ENCODE peak calls at places on chromosomes 2 and 18, in five cellular contexts. F is PC-3, E is GM12878, A is colonic mucosa, G is mammary epithelial cell. L is an unnamed sample.

GRCh38 chr2:95305341-95306058 is 8.4 kb downstream of the KCNIP3 start:
- DNase-seq in F (peak; percentile 80), E (no peak), A (peak; percentile 50), G (no peak), L (no peak)

GRCh38 chr2:208320686-208321085 is 54.6 kb downstream of the PIKFYVE start:
- DNase-seq in F (no peak), E (peak; percentile 19), A (no peak), G (no peak), L (no peak)

GRCh38 chr2:1794821-1795220 is 50.5 kb upstream of the PXDN start:
- DNase-seq in F (no peak), E (no peak), A (no peak), G (no peak), L (no peak)

GRCh38 chr2:120809576-120810440 is 74.1 kb downstream of the GLI2 start:
- DNase-seq in F (no peak), E (no peak), A (no peak), G (no peak), L (no peak)

GRCh38 chr2:26757873-26758789 is 6.0 kb upstream of the SLC35F6 start:
- DNase-seq in F (peak; percentile 97), E (peak; percentile 73), A (peak; percentile 51), G (peak; percentile 98), L (peak; percentile 98)

GRCh38 chr2:230582851-230583283 is 129.8 kb upstream of the CAB39 start:
- DNase-seq in F (peak; percentile 73), E (peak; percentile 88), A (no peak), G (peak; percentile 56), L (peak; percentile 13)

GRCh38 chr2:152454391-152454790 is 119.4 kb downstream of the FMNL2 start:
- DNase-seq in F (no peak), E (no peak), A (no peak), G (no peak), L (no peak)

GRCh38 chr2:200042102-200042735 is 86.8 kb downstream of the MAIP1 start:
- DNase-seq in F (peak; percentile 58), E (no peak), A (no peak), G (peak; percentile 19), L (no peak)

GRCh38 chr18:53991805-53992204 is 232.7 kb downstream of the MBD2 start:
- DNase-seq in F (peak; percentile 22), E (no peak), A (no peak), G (peak; percentile 8), L (no peak)

GRCh38 chr2:23411752-23412431 is 26.9 kb downstream of the KLHL29 start:
- DNase-seq in F (peak; percentile 82), E (no peak), A (no peak), G (peak; percentile 90), L (peak; percentile 94)

GRCh38 chr2:102698369-102699111 is 63.3 kb upstream of the TMEM182 start:
- DNase-seq in F (peak; percentile 62), E (no peak), A (peak; percentile 54), G (peak; percentile 81), L (peak; percentile 64)

GRCh38 chr2:160917850-160918249 is 242.4 kb upstream of the TANK start:
- DNase-seq in F (no peak), E (no peak), A (no peak), G (no peak), L (no peak)

GRCh38 chr2:236748385-236748784 is 178.8 kb downstream of the ACKR3 start:
- DNase-seq in F (no peak), E (no peak), A (no peak), G (no peak), L (no peak)

GRCh38 chr2:68548396-68548795 is 81.0 kb downstream of the APLF start:
- DNase-seq in F (peak; percentile 54), E (no peak), A (no peak), G (peak; percentile 14), L (no peak)

GRCh38 chr18:40413160-40413559 is 1541.9 kb upstream of the PIK3C3 start:
- DNase-seq in F (peak; percentile 48), E (no peak), A (peak; percentile 24), G (no peak), L (no peak)

GRCh38 chr2:18690342-18690741 is 101.0 kb upstream of the NT5C1B start:
- DNase-seq in F (no peak), E (no peak), A (no peak), G (no peak), L (no peak)

GRCh38 chr18:2978626-2979025 is 34.3 kb downstream of the LPIN2 start:
- DNase-seq in F (peak; percentile 34), E (no peak), A (no peak), G (peak; percentile 50), L (no peak)

GRCh38 chr18:79935499-79935898 is 16.0 kb downstream of the SLC66A2 start:
- DNase-seq in F (no peak), E (no peak), A (peak; percentile 17), G (no peak), L (no peak)

GRCh38 chr18:2513616-2514015 is 57.7 kb downstream of the METTL4 start:
- DNase-seq in F (peak; percentile 56), E (no peak), A (no peak), G (no peak), L (no peak)

GRCh38 chr2:196234672-196235071 is 63.3 kb upstream of the STK17B start:
- DNase-seq in F (peak; percentile 30), E (peak; percentile 47), A (no peak), G (peak; percentile 63), L (no peak)

GRCh38 chr18:63182861-63183260 is 136.7 kb downstream of the BCL2 start:
- DNase-seq in F (no peak), E (no peak), A (no peak), G (no peak), L (no peak)

GRCh38 chr2:204654679-204655078 is 109.4 kb downstream of the PARD3B start:
- DNase-seq in F (no peak), E (no peak), A (no peak), G (no peak), L (no peak)

GRCh38 chr2:30213326-30213725 is 18.0 kb upstream of the LBH start:
- DNase-seq in F (no peak), E (no peak), A (no peak), G (no peak), L (no peak)

GRCh38 chr2:119862127-119862889 is 102.6 kb downstream of the PTPN4 start:
- DNase-seq in F (no peak), E (peak; percentile 52), A (no peak), G (no peak), L (no peak)

GRCh38 chr2:41947701-41948396 is 100.0 kb upstream of the PKDCC start:
- DNase-seq in F (no peak), E (no peak), A (no peak), G (no peak), L (no peak)

DNA sequence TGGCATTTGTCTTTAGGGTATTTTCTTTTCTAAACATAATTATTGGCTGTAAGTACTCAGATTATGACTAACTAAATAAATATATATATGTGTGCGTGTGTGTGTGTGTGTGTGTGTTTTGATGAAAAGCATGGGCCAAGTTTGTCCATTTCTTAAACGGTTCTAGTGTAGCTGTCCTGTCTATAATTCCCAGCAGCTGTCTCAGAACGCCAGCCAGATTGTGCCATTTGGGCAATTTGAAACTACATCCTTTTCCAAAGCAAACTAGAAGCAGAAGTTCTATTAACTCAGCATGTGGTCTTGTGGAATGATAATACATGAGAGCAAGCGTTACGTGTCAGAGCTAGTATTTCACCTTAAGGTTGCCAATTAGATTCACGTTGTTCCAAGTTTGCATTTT is 1.7 kb downstream of the ARHGAP28 start:
- DNase-seq in F (peak; percentile 84), E (no peak), A (no peak), G (peak; percentile 80), L (no peak)
- H3K9ac ChIP-seq in F (peak overlapping the region; percentile 11), E (no peak overlapping the region), A (no peak overlapping the region), G (no peak overlapping the region), L (no peak overlapping the region)

DNA sequence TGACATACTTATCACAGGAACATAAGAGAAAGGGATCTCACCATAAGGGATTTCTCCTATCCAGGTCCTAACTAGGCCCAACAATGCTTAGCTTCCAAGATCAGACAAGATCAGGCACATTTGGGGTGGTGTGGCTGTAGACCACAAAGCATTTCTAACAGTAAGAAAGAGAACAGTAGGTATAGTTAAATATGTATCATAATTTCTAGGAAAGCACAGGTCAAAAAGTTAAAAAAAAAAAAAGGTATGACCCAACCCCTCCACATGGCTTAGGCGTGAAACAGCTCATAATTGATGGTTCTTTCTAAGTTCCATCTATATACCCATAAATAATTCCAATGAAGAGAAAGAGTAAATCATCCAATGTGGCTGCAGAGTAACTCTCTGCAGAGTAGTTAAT is 6.9 kb downstream of the PRKD3 start:
- DNase-seq in F (no peak), E (no peak), A (no peak), G (peak; percentile 47), L (no peak)
- H3K9ac ChIP-seq in F (no peak overlapping the region), E (no peak overlapping the region), A (no peak overlapping the region), G (no peak overlapping the region), L (no peak overlapping the region)

GRCh38 chr2:43424262-43425207 is 171.3 kb downstream of the THADA start:
- DNase-seq in F (peak; percentile 35), E (no peak), A (no peak), G (peak; percentile 24), L (no peak)

GRCh38 chr2:43425659-43426058 is 170.2 kb downstream of the THADA start:
- DNase-seq in F (no peak), E (peak; percentile 87), A (no peak), G (no peak), L (no peak)

GRCh38 chr2:43423941-43424261 is 171.9 kb downstream of the THADA start:
- DNase-seq in F (no peak), E (no peak), A (no peak), G (no peak), L (no peak)

GRCh38 chr2:43427032-43427424 is 168.8 kb downstream of the THADA start:
- DNase-seq in F (no peak), E (no peak), A (no peak), G (no peak), L (no peak)

GRCh38 chr2:43426305-43427031 is 169.4 kb downstream of the THADA start:
- DNase-seq in F (peak; percentile 98), E (peak; percentile 96), A (peak; percentile 80), G (peak; percentile 95), L (peak; percentile 35)
- H3K9ac ChIP-seq in F (peak overlapping the region; percentile 61), E (peak overlapping the region; percentile 57), A (peak overlapping the region; percentile 43), G (peak overlapping the region; percentile 26), L (peak overlapping the region; percentile 41)

GRCh38 chr2:172782506-172783090 is 47.0 kb downstream of the RAPGEF4 start:
- DNase-seq in F (peak; percentile 6), E (no peak), A (no peak), G (no peak), L (no peak)

GRCh38 chr2:172788871-172789270 is 53.2 kb downstream of the RAPGEF4 start:
- DNase-seq in F (no peak), E (no peak), A (no peak), G (no peak), L (no peak)

GRCh38 chr2:172777431-172777830 is 41.8 kb downstream of the RAPGEF4 start:
- DNase-seq in F (no peak), E (no peak), A (no peak), G (no peak), L (no peak)

DNA sequence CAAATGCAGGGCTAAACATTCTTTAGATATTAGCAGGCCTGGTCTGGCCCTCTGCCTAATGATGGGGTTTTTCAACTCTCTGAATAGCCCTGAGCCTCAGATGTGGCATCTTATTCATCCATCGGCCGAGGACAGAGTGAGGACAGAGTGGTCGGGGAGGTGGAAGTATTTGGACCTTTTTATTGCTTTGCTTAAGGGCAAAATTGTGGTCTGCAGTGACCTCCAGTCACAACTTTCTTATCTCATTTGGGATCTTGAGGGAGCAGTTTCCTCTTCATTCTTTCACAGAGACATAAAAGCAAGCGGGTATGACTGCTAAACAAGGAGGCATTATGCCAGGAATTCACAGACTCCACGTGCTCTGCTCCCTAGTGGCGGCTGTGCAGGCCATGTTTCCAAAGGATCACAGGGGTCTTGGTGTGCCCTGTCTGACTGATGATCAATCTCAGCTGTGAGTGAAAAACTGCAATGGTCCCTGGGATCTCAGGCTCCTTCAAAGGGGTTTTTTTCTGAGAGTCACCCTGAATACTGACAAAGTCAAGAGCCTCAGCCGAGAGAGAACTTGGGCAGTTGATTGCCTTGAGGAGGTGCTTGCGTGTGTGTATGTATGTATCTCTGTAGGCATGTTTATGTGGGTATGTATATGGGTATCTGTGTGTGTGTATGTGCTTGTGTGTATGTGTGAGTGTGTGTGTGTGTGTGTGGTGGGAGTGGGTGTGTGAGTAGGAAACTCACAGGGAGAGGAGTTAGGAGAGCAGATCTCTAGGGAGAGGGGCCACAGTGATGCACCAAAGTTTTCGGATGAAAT is 47.6 kb downstream of the RAPGEF4 start:
- DNase-seq in F (peak; percentile 94), E (no peak), A (no peak), G (peak; percentile 97), L (peak; percentile 46)
- H3K9ac ChIP-seq in F (no peak overlapping the region), E (no peak overlapping the region), A (no peak overlapping the region), G (no peak overlapping the region), L (no peak overlapping the region)

L was measured in keratinocyte.